ENCODE peak calls at places on chromosomes 1 and 21, in eight cellular contexts. U, Y, S, D, J, L, V and A are unnamed samples.

GRCh38 chr21:45651921-45652320 is 8.4 kb downstream of the PCBP3 start:
- DNase-seq in U (no peak), V (no peak), Y (no peak), D (no peak), J (no peak), L (no peak), S (no peak), A (no peak)

GRCh38 chr1:67652800-67653199 is 32.2 kb upstream of the GADD45A start:
- DNase-seq in S (peak; percentile 80), J (no peak), V (peak; percentile 63), D (peak; percentile 91), U (no peak), L (peak; percentile 67), Y (no peak), A (no peak)

GRCh38 chr1:11880911-11881748 is 22.4 kb upstream of the NPPB start:
- DNase-seq in Y (no peak), D (no peak), U (no peak), J (peak; percentile 89), L (no peak), V (no peak), S (no peak), A (no peak)

GRCh38 chr1:205950826-205951549 is 7.7 kb upstream of the SLC26A9 start:
- DNase-seq in J (no peak), U (no peak), L (peak; percentile 31), Y (no peak), V (peak; percentile 19), D (peak; percentile 35), S (peak; percentile 61), A (no peak)

GRCh38 chr1:204369006-204369726 is 9.4 kb upstream of the PLEKHA6 start:
- DNase-seq in S (no peak), L (no peak), J (no peak), D (no peak), V (no peak), Y (no peak), U (no peak), A (no peak)

GRCh38 chr1:75338974-75339483 is 204.8 kb downstream of the LHX8 start:
- DNase-seq in J (no peak), U (no peak), L (no peak), Y (no peak), D (no peak), S (no peak), V (no peak), A (peak; percentile 69)

GRCh38 chr21:31557956-31558838 is 101.3 kb upstream of the SOD1 start:
- DNase-seq in S (peak; percentile 8), L (peak; percentile 27), D (no peak), U (no peak), V (peak; percentile 7), J (no peak), Y (no peak), A (peak; percentile 22)

GRCh38 chr1:47189844-47190562 is at the start of gene PDZK1IP1:
- DNase-seq in D (peak; percentile 67), Y (no peak), V (peak; percentile 31), U (peak; percentile 91), J (peak; percentile 71), L (peak; percentile 88), S (no peak), A (no peak)

GRCh38 chr1:157403203-157403602 is 149.1 kb downstream of the FCRL5 start:
- DNase-seq in S (peak; percentile 31), L (peak; percentile 19), J (no peak), V (no peak), D (no peak), U (peak; percentile 25), Y (no peak), A (peak; percentile 55)

GRCh38 chr1:9455487-9456237 is 83.6 kb upstream of the SLC25A33 start:
- DNase-seq in J (peak; percentile 78), D (peak; percentile 56), U (no peak), L (peak; percentile 76), V (peak; percentile 52), Y (peak; percentile 76), S (peak; percentile 60), A (peak; percentile 26)

DNA sequence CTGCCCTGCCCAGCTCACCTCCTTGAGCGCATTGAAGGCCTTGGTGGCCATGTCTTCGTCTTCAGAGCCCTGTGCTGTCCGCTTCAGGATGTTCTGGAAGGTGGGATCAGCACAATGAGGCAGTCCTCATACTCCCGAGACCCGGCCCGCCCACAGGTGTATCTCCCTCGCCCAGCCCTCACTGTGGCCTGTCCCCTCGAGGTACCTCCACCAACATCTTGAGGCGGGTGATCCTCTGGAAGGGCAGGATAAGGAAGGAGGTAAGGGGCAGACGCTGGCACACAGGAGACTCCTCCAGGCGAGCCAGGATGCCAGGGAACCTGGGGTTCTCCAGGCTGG is 7.2 kb downstream of the ARHGEF19 start:
- DNase-seq in D (no peak), J (no peak), V (no peak), S (no peak), Y (no peak), L (no peak), U (no peak), A (no peak)
- TF ChIP-seq CTCF in D (no peak), J (no peak), V (no peak), S (no peak), Y (no peak), L (no peak), U (no peak), A (no peak)

DNA sequence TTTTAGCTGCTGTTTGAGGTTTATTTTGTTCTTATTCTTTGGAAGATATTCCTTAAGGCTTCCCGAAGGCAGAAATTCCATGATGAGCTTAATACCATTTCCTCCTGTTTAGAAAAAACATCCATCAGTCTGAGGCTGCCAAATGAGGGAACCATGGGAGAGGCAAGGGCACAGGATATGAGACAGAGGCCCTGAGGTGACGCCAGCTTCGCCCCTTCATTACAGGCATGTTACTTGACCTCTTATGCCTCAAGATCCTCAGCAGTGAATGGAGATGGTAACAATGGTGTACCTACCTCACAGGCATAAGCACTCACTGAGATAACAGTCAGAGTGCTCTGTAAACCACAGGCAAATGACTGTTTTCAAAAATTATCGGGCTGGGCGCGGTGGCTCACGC is 93.6 kb downstream of the RAVER2 start:
- DNase-seq in D (no peak), J (no peak), L (no peak), U (no peak), Y (no peak), V (no peak), S (no peak), A (no peak)
- H3K4me3 ChIP-seq in D (no peak overlapping the region), J (no peak overlapping the region), L (no peak overlapping the region), U (no peak overlapping the region), Y (no peak overlapping the region), V (no peak overlapping the region), S (no peak overlapping the region), A (no peak overlapping the region)

DNA sequence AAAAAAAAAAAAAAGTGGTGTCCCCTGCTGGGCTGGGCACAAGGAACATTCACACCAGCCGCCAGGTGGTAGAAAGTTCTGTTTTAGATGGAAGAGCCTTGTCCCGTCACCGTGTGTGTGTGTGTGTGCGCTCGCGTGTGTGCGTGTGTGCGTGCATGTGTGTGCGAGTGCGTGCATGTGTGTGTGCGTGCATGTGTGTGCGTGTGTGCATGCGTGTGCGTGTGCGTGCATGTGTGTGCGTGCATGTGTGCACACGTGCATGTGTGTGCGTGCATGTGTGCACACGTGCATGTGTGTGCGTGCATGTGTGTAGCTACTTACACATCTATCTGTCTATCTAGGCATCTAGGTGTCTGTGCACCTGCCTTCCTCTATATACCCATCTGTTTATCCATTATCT is 491.7 kb downstream of the NPHP4 start:
- DNase-seq in Y (no peak), J (no peak), D (no peak), S (no peak), L (no peak), V (no peak), U (no peak), A (no peak)
- H3K27me3 ChIP-seq in Y (no peaks in the 10 kb centered on the region), J (peaks cover 32% of the 10 kb centered on the region), D (no peaks in the 10 kb centered on the region), S (peaks cover 84% of the 10 kb centered on the region), L (no peaks in the 10 kb centered on the region), V (no peaks in the 10 kb centered on the region), U (no peaks in the 10 kb centered on the region), A (no peaks in the 10 kb centered on the region)

GRCh38 chr1:101221945-101222429 is 14.8 kb upstream of the S1PR1 start:
- DNase-seq in S (no peak), L (no peak), J (no peak), V (no peak), D (no peak), U (no peak), Y (no peak), A (peak; percentile 66)
- TF ChIP-seq CTCF in S (no peak), L (no peak), J (no peak), V (no peak), D (no peak), U (no peak), Y (no peak), A (no peak)

DNA sequence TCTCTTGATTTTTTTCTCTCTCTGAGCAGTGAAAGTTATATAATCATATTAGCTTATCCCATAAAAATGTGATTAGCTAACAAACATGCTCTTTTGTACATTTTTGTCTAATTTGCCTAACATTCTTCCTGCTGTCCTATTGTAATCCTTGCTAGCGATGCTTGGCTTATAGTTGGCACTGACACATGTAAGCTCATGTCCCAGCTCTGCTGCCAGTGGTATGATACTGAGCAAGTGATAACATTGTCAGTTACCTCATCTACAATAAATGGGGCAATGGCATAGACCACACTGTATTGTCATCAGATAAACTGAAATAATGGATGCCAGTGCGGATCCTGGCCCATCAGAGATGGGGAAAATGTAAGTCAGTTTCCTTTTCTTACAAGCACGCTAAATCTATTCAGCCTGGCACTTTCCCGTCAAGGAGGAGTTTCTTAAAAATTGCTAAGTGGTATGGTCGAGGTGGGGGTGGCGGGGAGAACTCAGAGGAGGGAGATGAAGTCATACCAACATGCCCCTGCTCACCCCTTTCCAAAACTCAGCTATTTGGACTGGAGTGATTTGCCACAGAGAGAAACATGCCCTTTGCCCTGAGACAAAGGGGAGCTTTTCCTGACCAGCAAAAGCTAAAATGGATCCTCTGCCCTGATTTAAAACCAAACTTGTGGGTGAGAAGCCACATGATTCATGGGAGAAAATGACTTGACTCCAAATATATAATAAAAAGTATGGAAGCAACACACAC is 1.3 kb downstream of the FYB2 start:
- DNase-seq in J (no peak), L (no peak), S (no peak), D (no peak), Y (no peak), V (no peak), U (no peak), A (no peak)
- H3K4me3 ChIP-seq in J (peak overlapping the region; percentile 40), L (no peak overlapping the region), S (no peak overlapping the region), D (no peak overlapping the region), Y (peak overlapping the region; percentile 44), V (no peak overlapping the region), U (no peak overlapping the region), A (no peak overlapping the region)

GRCh38 chr1:37764888-37765441 is at the start of gene EPHA10:
- DNase-seq in J (no peak), Y (no peak), U (no peak), V (no peak), L (no peak), D (no peak), S (no peak), A (no peak)
- H3K27me3 ChIP-seq in J (peaks cover 93% of the 10 kb centered on the region), Y (no peaks in the 10 kb centered on the region), U (peaks cover 12% of the 10 kb centered on the region), V (peaks cover 47% of the 10 kb centered on the region), L (peaks cover 99% of the 10 kb centered on the region), D (peaks cover 44% of the 10 kb centered on the region), S (peaks cover 52% of the 10 kb centered on the region), A (peaks cover 8% of the 10 kb centered on the region)